ENCODE peak calls at places on chromosomes 5 and 9, in six cellular contexts. One of them, this sample, is unnamed.

GRCh38 chr9:97570899-97571298 is 62.3 kb downstream of the TSTD2 start:
- DNase-seq in GM10248: no peak
- DNase-seq in cardiac muscle cell: no peak
- DNase-seq in Caco-2: no peak
- DNase-seq in stomach: no peak
- DNase-seq in endothelial cell: no peak
- DNase-seq in this sample: no peak

GRCh38 chr5:142551242-142552067 is 134.4 kb downstream of the FGF1 start:
- DNase-seq in stomach: no peak
- DNase-seq in endothelial cell: peak; percentile 55
- DNase-seq in Caco-2: no peak
- DNase-seq in cardiac muscle cell: no peak
- DNase-seq in GM10248: no peak
- DNase-seq in this sample: no peak

GRCh38 chr5:142726188-142726731 is 40.4 kb upstream of the FGF1 start:
- DNase-seq in GM10248: no peak
- DNase-seq in cardiac muscle cell: peak; percentile 94
- DNase-seq in Caco-2: no peak
- DNase-seq in endothelial cell: no peak
- DNase-seq in stomach: no peak
- DNase-seq in this sample: no peak

GRCh38 chr5:33843579-33843978 is 48.2 kb downstream of the ADAMTS12 start:
- DNase-seq in stomach: no peak
- DNase-seq in cardiac muscle cell: peak; percentile 76
- DNase-seq in GM10248: no peak
- DNase-seq in endothelial cell: no peak
- DNase-seq in Caco-2: no peak
- DNase-seq in this sample: no peak

GRCh38 chr5:458547-459353 is 15.8 kb downstream of the EXOC3 start:
- DNase-seq in GM10248: peak; percentile 69
- DNase-seq in cardiac muscle cell: no peak
- DNase-seq in stomach: no peak
- DNase-seq in Caco-2: peak; percentile 35
- DNase-seq in endothelial cell: no peak
- DNase-seq in this sample: no peak

GRCh38 chr5:168721354-168721753 is 142.2 kb upstream of the PANK3 start:
- DNase-seq in endothelial cell: no peak
- DNase-seq in Caco-2: no peak
- DNase-seq in cardiac muscle cell: no peak
- DNase-seq in GM10248: no peak
- DNase-seq in stomach: no peak
- DNase-seq in this sample: peak; percentile 56

GRCh38 chr5:39466804-39467203 is 42.0 kb upstream of the DAB2 start:
- DNase-seq in cardiac muscle cell: no peak
- DNase-seq in stomach: no peak
- DNase-seq in Caco-2: no peak
- DNase-seq in endothelial cell: no peak
- DNase-seq in GM10248: no peak
- DNase-seq in this sample: no peak

GRCh38 chr9:115972802-115973201 is 180.8 kb upstream of the PAPPA start:
- DNase-seq in stomach: no peak
- DNase-seq in Caco-2: no peak
- DNase-seq in cardiac muscle cell: no peak
- DNase-seq in endothelial cell: no peak
- DNase-seq in GM10248: no peak
- DNase-seq in this sample: no peak

GRCh38 chr9:136243631-136244030 is 2.0 kb downstream of the QSOX2 start:
- DNase-seq in stomach: no peak
- DNase-seq in GM10248: no peak
- DNase-seq in Caco-2: no peak
- DNase-seq in cardiac muscle cell: no peak
- DNase-seq in endothelial cell: no peak
- DNase-seq in this sample: no peak

GRCh38 chr9:136244116-136244775 is 1.4 kb downstream of the QSOX2 start:
- DNase-seq in endothelial cell: no peak
- DNase-seq in Caco-2: no peak
- DNase-seq in GM10248: peak; percentile 75
- DNase-seq in stomach: no peak
- DNase-seq in cardiac muscle cell: no peak
- DNase-seq in this sample: no peak

GRCh38 chr9:136241540-136241939 is 4.1 kb downstream of the QSOX2 start:
- DNase-seq in Caco-2: no peak
- DNase-seq in GM10248: no peak
- DNase-seq in stomach: no peak
- DNase-seq in endothelial cell: no peak
- DNase-seq in cardiac muscle cell: no peak
- DNase-seq in this sample: no peak

GRCh38 chr9:136242248-136242647 is 3.4 kb downstream of the QSOX2 start:
- DNase-seq in endothelial cell: no peak
- DNase-seq in stomach: no peak
- DNase-seq in cardiac muscle cell: no peak
- DNase-seq in GM10248: no peak
- DNase-seq in Caco-2: no peak
- DNase-seq in this sample: no peak

GRCh38 chr9:136242908-136243525 is 2.6 kb downstream of the QSOX2 start:
- DNase-seq in GM10248: no peak
- DNase-seq in Caco-2: no peak
- DNase-seq in stomach: no peak
- DNase-seq in endothelial cell: no peak
- DNase-seq in cardiac muscle cell: peak; percentile 19
- DNase-seq in this sample: no peak
- TF ChIP-seq CTCF in GM10248: peak; percentile 2
- TF ChIP-seq CTCF in Caco-2: no peak
- TF ChIP-seq CTCF in stomach: no peak
- TF ChIP-seq CTCF in endothelial cell: no peak
- TF ChIP-seq CTCF in cardiac muscle cell: no peak
- TF ChIP-seq CTCF in this sample: no peak

DNA sequence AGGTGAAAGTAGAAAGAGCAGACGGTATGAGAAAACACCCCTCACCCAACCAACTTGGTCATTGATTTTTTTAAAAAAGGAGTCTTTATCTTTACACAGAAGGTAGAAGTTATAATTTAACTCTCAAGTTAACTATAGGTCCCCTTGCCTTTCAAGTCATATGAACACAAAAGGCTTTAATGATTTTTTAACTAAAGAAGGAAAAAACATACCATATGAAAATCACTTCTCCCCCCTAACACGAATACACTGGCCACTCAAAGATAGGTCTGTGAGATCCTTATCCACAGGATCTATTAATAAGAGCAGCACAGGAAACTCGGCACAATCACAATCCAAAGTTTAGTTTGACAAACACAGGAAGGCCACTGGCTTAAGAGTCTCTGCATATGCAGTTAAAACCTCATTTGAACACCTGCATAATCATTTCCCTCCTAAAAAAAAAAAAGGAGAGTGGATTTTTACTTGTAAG is 138.0 kb downstream of the ENC1 start:
- DNase-seq in endothelial cell: no peak
- DNase-seq in GM10248: no peak
- DNase-seq in Caco-2: no peak
- DNase-seq in cardiac muscle cell: no peak
- DNase-seq in stomach: no peak
- DNase-seq in this sample: no peak
- TF ChIP-seq CTCF in endothelial cell: no peak
- TF ChIP-seq CTCF in GM10248: no peak
- TF ChIP-seq CTCF in Caco-2: no peak
- TF ChIP-seq CTCF in cardiac muscle cell: no peak
- TF ChIP-seq CTCF in stomach: no peak
- TF ChIP-seq CTCF in this sample: no peak

DNA sequence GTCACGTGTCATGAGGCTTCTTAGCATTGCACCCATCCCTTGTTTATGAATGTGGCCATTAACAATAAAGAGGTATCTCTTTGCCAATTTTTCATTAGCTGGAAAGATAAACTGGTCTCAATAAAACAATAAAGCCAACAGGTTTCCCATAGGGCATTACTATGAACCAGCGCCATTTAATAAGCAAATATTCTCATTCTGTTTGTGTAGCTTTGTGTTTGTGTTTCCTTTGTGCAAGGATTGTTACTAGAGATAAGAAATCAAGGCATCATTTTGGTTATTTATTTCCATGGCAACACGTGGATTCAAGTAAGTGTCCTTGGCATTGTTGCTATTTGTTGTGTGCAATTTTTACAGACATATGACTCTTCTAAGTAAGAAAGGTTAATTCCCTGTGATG is 37.5 kb upstream of the CAST start:
- DNase-seq in endothelial cell: no peak
- DNase-seq in Caco-2: no peak
- DNase-seq in cardiac muscle cell: no peak
- DNase-seq in GM10248: no peak
- DNase-seq in stomach: no peak
- DNase-seq in this sample: no peak
- TF ChIP-seq CTCF in endothelial cell: no peak
- TF ChIP-seq CTCF in Caco-2: no peak
- TF ChIP-seq CTCF in cardiac muscle cell: no peak
- TF ChIP-seq CTCF in GM10248: no peak
- TF ChIP-seq CTCF in stomach: no peak
- TF ChIP-seq CTCF in this sample: no peak

GRCh38 chr9:22455181-22455580 is 8.6 kb downstream of the DMRTA1 start:
- DNase-seq in GM10248: no peak
- DNase-seq in stomach: no peak
- DNase-seq in Caco-2: no peak
- DNase-seq in cardiac muscle cell: no peak
- DNase-seq in endothelial cell: no peak
- DNase-seq in this sample: no peak

GRCh38 chr9:22463205-22463604 is 16.6 kb downstream of the DMRTA1 start:
- DNase-seq in endothelial cell: no peak
- DNase-seq in cardiac muscle cell: no peak
- DNase-seq in Caco-2: no peak
- DNase-seq in GM10248: no peak
- DNase-seq in stomach: no peak
- DNase-seq in this sample: no peak

GRCh38 chr9:22452415-22453010 is 5.9 kb downstream of the DMRTA1 start:
- DNase-seq in cardiac muscle cell: peak; percentile 50
- DNase-seq in endothelial cell: peak; percentile 48
- DNase-seq in GM10248: no peak
- DNase-seq in stomach: peak; percentile 63
- DNase-seq in Caco-2: peak; percentile 33
- DNase-seq in this sample: no peak

GRCh38 chr9:22454021-22454420 is 7.4 kb downstream of the DMRTA1 start:
- DNase-seq in stomach: no peak
- DNase-seq in cardiac muscle cell: no peak
- DNase-seq in GM10248: no peak
- DNase-seq in endothelial cell: no peak
- DNase-seq in Caco-2: no peak
- DNase-seq in this sample: no peak

DNA sequence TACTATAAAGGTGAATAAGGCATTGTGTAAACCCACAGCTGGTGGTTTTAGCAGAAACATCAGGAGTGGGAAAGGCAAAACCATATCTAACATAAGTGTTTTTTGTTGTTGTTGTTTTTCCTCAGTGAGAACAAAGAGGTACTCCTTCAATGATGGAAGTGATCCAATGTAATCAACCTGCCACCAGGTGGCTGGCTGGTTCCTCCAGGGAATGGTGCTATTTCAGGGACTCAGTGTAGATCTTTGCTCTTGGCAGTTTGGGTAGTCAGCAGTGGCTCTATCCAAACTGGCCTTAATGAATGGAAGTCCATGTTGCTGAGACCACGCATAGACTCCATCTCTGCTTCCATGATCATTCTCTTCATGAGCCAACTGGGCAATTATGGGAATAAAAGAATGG is 10.8 kb downstream of the DMRTA1 start:
- DNase-seq in endothelial cell: no peak
- DNase-seq in stomach: no peak
- DNase-seq in Caco-2: no peak
- DNase-seq in cardiac muscle cell: no peak
- DNase-seq in GM10248: no peak
- DNase-seq in this sample: no peak
- TF ChIP-seq CTCF in endothelial cell: no peak
- TF ChIP-seq CTCF in stomach: no peak
- TF ChIP-seq CTCF in Caco-2: peak; percentile 7
- TF ChIP-seq CTCF in cardiac muscle cell: no peak
- TF ChIP-seq CTCF in GM10248: no peak
- TF ChIP-seq CTCF in this sample: no peak

This sample was measured in osteocyte.